ENCODE peak calls at places on chromosomes 16 and 17, in nine cellular contexts. H is tibial artery; Z is AG08395; R is BJ; Y is left ventricle myocardium superior; A is pancreas; D is RWPE1; N is stimulated activated CD8-positive, alpha-beta memory T cell treated with anti-CD3 and anti-CD28 coated beads, Interleukin-7, amount 100 ng/mL, for 1 hour; T is HS-5. E is an unnamed sample.

GRCh38 chr17:63476494-63476856 is 386 bp upstream of the ACE start:
- DNase-seq in Z (peak; percentile 26), N (no peak), D (no peak), H (no peak), R (no peak), A (no peak), T (no peak), Y (no peak), E (peak; percentile 31)

GRCh38 chr17:19303367-19303776 is 59.2 kb downstream of the B9D1 start:
- DNase-seq in N (no peak), H (no peak), Z (no peak), D (no peak), A (no peak), T (no peak), R (no peak), Y (no peak), E (no peak)

GRCh38 chr16:1159973-1160772 is 7.3 kb downstream of the CACNA1H start:
- DNase-seq in Z (no peak), R (no peak), T (no peak), Y (peak; percentile 86), A (peak; percentile 75), D (no peak), H (peak; percentile 94), N (no peak), E (peak; percentile 52)

GRCh38 chr16:86316967-86317616 is 193.2 kb upstream of the FOXF1 start:
- DNase-seq in H (no peak), Z (no peak), Y (no peak), T (no peak), D (no peak), R (no peak), A (no peak), N (no peak), E (no peak)

GRCh38 chr17:55785181-55785580 is 34.3 kb downstream of the PCTP start:
- DNase-seq in Y (no peak), T (no peak), D (no peak), Z (no peak), A (no peak), R (no peak), H (no peak), N (no peak), E (no peak)

GRCh38 chr16:426115-426905 is 861 bp downstream of the RAB11FIP3 start:
- DNase-seq in Z (no peak), H (peak; percentile 68), D (peak; percentile 19), Y (peak; percentile 48), T (no peak), A (peak; percentile 86), N (no peak), R (no peak), E (peak; percentile 72)

GRCh38 chr17:29209073-29209472 is 28.9 kb upstream of the MYO18A start:
- DNase-seq in Y (no peak), H (no peak), Z (no peak), D (no peak), N (no peak), R (no peak), A (no peak), T (no peak), E (no peak)

GRCh38 chr17:75182319-75182568 is 515 bp downstream of the SUMO2 start:
- DNase-seq in N (no peak), Z (no peak), R (no peak), A (no peak), D (no peak), H (no peak), T (no peak), Y (no peak), E (no peak)

GRCh38 chr16:22813223-22813945 is 578 bp upstream of the HS3ST2 start:
- DNase-seq in D (peak; percentile 65), T (no peak), N (no peak), Z (peak; percentile 63), A (peak; percentile 13), Y (peak; percentile 57), H (peak; percentile 76), R (no peak), E (peak; percentile 78)

GRCh38 chr16:50400312-50400966 is 31.7 kb upstream of the BRD7 start:
- DNase-seq in Y (no peak), H (no peak), D (no peak), Z (no peak), T (no peak), N (no peak), R (no peak), A (peak; percentile 77), E (no peak)

GRCh38 chr17:3012926-3013581 is 50.4 kb downstream of the OR1D5 start:
- DNase-seq in D (peak; percentile 55), A (peak; percentile 79), Y (peak; percentile 71), T (no peak), H (no peak), R (no peak), N (peak; percentile 25), Z (peak; percentile 85), E (peak; percentile 66)

GRCh38 chr17:79455636-79456035 is 155.2 kb downstream of the RBFOX3 start:
- DNase-seq in Y (no peak), A (no peak), Z (no peak), N (no peak), T (no peak), H (no peak), D (no peak), R (no peak), E (no peak)

GRCh38 chr17:43434902-43435319 is 36.1 kb downstream of the ARL4D start:
- DNase-seq in T (no peak), Y (no peak), Z (no peak), A (no peak), D (no peak), H (no peak), N (no peak), R (no peak), E (no peak)

GRCh38 chr17:76384987-76385891 is 830 bp downstream of the SPHK1 start:
- DNase-seq in H (peak; percentile 79), A (peak; percentile 49), T (peak; percentile 25), D (peak; percentile 73), Y (peak; percentile 66), R (no peak), N (no peak), Z (peak; percentile 66), E (no peak)

GRCh38 chr17:46770818-46771600 is 47.5 kb downstream of the WNT3 start:
- DNase-seq in N (no peak), Y (peak; percentile 62), Z (peak; percentile 48), A (peak; percentile 26), T (peak; percentile 18), R (no peak), H (peak; percentile 63), D (peak; percentile 45), E (peak; percentile 75)

E was measured in right cardiac atrium.